ENCODE peak calls at places on chromosome 10, in eight cellular contexts. D is renal cortical epithelial cell; J is activated naive CD4-positive, alpha-beta T cell; E is T follicular helper cell; H is activated effector memory CD4-positive, alpha-beta T cell treated with Interleukin-2 at 50 U/mL for 16 hours; F is stimulated activated naive B cell treated with anti-CD40 and anti-IgM and Interleukin-4, amounts not matched to agents 10 μg/mL and 1 μg/mL and 100 μg/mL, for 72 hours; N is CD4-positive, alpha-beta T cell; M is dermis blood vessel endothelial cell. K is an unnamed sample.

GRCh38 chr10:78700816-78701520 is 367.8 kb upstream of the ZMIZ1 start:
- DNase-seq in D (no peak), J (no peak), E (no peak), H (no peak), F (no peak), N (no peak), M (no peak), K (no peak)

GRCh38 chr10:104032144-104032775 is 53.4 kb downstream of the COL17A1 start:
- DNase-seq in D (no peak), J (no peak), E (no peak), H (no peak), F (no peak), N (no peak), M (no peak), K (no peak)

GRCh38 chr10:13993169-13993568 is 337.6 kb downstream of the FRMD4A start:
- DNase-seq in D (peak), J (no peak), E (no peak), H (no peak), F (no peak), N (no peak), M (peak), K (no peak)

GRCh38 chr10:72297281-72297967 is 23.7 kb downstream of the DDIT4 start:
- DNase-seq in D (peak), J (peak), E (peak), H (peak), F (peak), N (peak), M (peak), K (peak)

GRCh38 chr10:109968954-109969644 is 38.7 kb upstream of the ADD3 start:
- DNase-seq in D (no peak), J (no peak), E (no peak), H (no peak), F (no peak), N (no peak), M (no peak), K (no peak)

GRCh38 chr10:88110355-88110754 is 246.9 kb downstream of the PTEN start:
- DNase-seq in D (peak), J (no peak), E (no peak), H (no peak), F (no peak), N (no peak), M (no peak), K (no peak)

GRCh38 chr10:60101821-60102220 is 195.5 kb upstream of the CCDC6 start:
- DNase-seq in D (no peak), J (no peak), E (no peak), H (no peak), F (no peak), N (no peak), M (no peak), K (no peak)

GRCh38 chr10:97179731-97180366 is 5.9 kb downstream of the SLIT1 start:
- DNase-seq in D (no peak), J (no peak), E (no peak), H (no peak), F (no peak), N (no peak), M (no peak), K (peak)

GRCh38 chr10:48791267-48791928 is 106.7 kb downstream of the WDFY4 start:
- DNase-seq in D (no peak), J (no peak), E (no peak), H (no peak), F (no peak), N (no peak), M (no peak), K (no peak)

GRCh38 chr10:88091490-88092061 is 228.2 kb downstream of the PTEN start:
- DNase-seq in D (no peak), J (peak), E (peak), H (peak), F (peak), N (peak), M (no peak), K (peak)

GRCh38 chr10:14879801-14880193 is 1.1 kb downstream of the SUV39H2 start:
- DNase-seq in D (no peak), J (no peak), E (no peak), H (no peak), F (no peak), N (no peak), M (peak), K (no peak)

GRCh38 chr10:103493911-103494877 is 689 bp downstream of the NEURL1 start:
- DNase-seq in D (no peak), J (no peak), E (no peak), H (no peak), F (no peak), N (peak), M (peak), K (peak)

GRCh38 chr10:77844713-77845454 is 81.7 kb downstream of the DLG5 start:
- DNase-seq in D (peak), J (no peak), E (no peak), H (no peak), F (no peak), N (no peak), M (peak), K (no peak)

GRCh38 chr10:132030898-132031463 is 34.8 kb upstream of the JAKMIP3 start:
- DNase-seq in D (no peak), J (no peak), E (no peak), H (no peak), F (no peak), N (no peak), M (no peak), K (no peak)

GRCh38 chr10:130578532-130579289 is 442.5 kb downstream of the GLRX3 start:
- DNase-seq in D (no peak), J (no peak), E (no peak), H (no peak), F (no peak), N (no peak), M (no peak), K (no peak)

GRCh38 chr10:71973777-71974488 is 9.7 kb downstream of the CHST3 start:
- DNase-seq in D (no peak), J (no peak), E (no peak), H (no peak), F (no peak), N (no peak), M (no peak), K (no peak)

GRCh38 chr10:121113906-121114305 is 262.7 kb downstream of the WDR11 start:
- DNase-seq in D (no peak), J (no peak), E (no peak), H (no peak), F (no peak), N (no peak), M (no peak), K (no peak)

GRCh38 chr10:118213456-118213855 is 128.7 kb downstream of the FAM204A start:
- DNase-seq in D (no peak), J (no peak), E (no peak), H (no peak), F (no peak), N (no peak), M (no peak), K (no peak)

GRCh38 chr10:71881956-71882355 is 30.9 kb upstream of the PSAP start:
- DNase-seq in D (no peak), J (no peak), E (no peak), H (no peak), F (no peak), N (no peak), M (no peak), K (no peak)

GRCh38 chr10:101241840-101242707 is 12.8 kb upstream of the LBX1 start:
- DNase-seq in D (no peak), J (no peak), E (no peak), H (no peak), F (no peak), N (no peak), M (no peak), K (no peak)

GRCh38 chr10:36608251-36608650 is 517.1 kb upstream of the ANKRD30A start:
- DNase-seq in D (peak), J (no peak), E (no peak), H (no peak), F (no peak), N (no peak), M (peak), K (no peak)

K was measured in germinal center.